ENCODE peak calls at places on chromosomes 13 and 19, in seven cellular contexts. W, Q, O, V, M, A and U are unnamed samples. For H3K4me1, the result is how much of the 10 kb centered on the place peaks cover.

GRCh38 chr13:67227131-67227983 is 2.8 kb downstream of the PCDH9 start:
- DNase-seq in W (no peak), Q (no peak), O (no peak), V (no peak), M (no peak), A (no peak), U (no peak)

GRCh38 chr13:101660711-101661110 is 208.2 kb downstream of the ITGBL1 start:
- DNase-seq in W (no peak), Q (no peak), O (no peak), V (no peak), M (no peak), A (no peak), U (no peak)

GRCh38 chr19:46571495-46571894 is 29.6 kb upstream of the CALM3 start:
- DNase-seq in W (no peak), Q (peak), O (no peak), V (no peak), M (peak), A (no peak), U (peak)

GRCh38 chr13:46817838-46818476 is 21.0 kb upstream of the ESD start:
- DNase-seq in W (no peak), Q (no peak), O (no peak), V (no peak), M (no peak), A (no peak), U (no peak)

GRCh38 chr19:44856438-44857083 is 10.5 kb downstream of the NECTIN2 start:
- DNase-seq in W (no peak), Q (no peak), O (no peak), V (no peak), M (no peak), A (no peak), U (no peak)

GRCh38 chr13:28475916-28476725 is 18.8 kb downstream of the FLT1 start:
- DNase-seq in W (no peak), Q (no peak), O (no peak), V (no peak), M (no peak), A (no peak), U (no peak)

GRCh38 chr19:932647-933552 is 7.1 kb downstream of the ARID3A start:
- DNase-seq in W (no peak), Q (peak), O (peak), V (peak), M (peak), A (no peak), U (peak)

GRCh38 chr19:31436121-31436776 is 87.0 kb upstream of the TSHZ3 start:
- DNase-seq in W (no peak), Q (peak), O (no peak), V (no peak), M (no peak), A (no peak), U (no peak)

GRCh38 chr19:31390721-31391120 is 41.5 kb upstream of the TSHZ3 start:
- DNase-seq in W (no peak), Q (no peak), O (no peak), V (no peak), M (no peak), A (no peak), U (no peak)

GRCh38 chr13:110319774-110320509 is 12.9 kb downstream of the COL4A2 start:
- DNase-seq in W (peak), Q (peak), O (no peak), V (no peak), M (no peak), A (peak), U (no peak)

GRCh38 chr13:23087884-23088283 is 92.9 kb upstream of the SGCG start:
- DNase-seq in W (no peak), Q (no peak), O (no peak), V (no peak), M (peak), A (no peak), U (peak)

GRCh38 chr19:16355293-16356043 is 30.8 kb downstream of the KLF2 start:
- DNase-seq in W (no peak), Q (no peak), O (no peak), V (peak), M (no peak), A (no peak), U (peak)

GRCh38 chr19:49387936-49388372 is at the start of gene KASH5:
- DNase-seq in W (peak), Q (peak), O (peak), V (peak), M (no peak), A (peak), U (peak)

GRCh38 chr19:5294403-5295160 is 46.0 kb downstream of the PTPRS start:
- DNase-seq in W (no peak), Q (no peak), O (no peak), V (no peak), M (no peak), A (no peak), U (no peak)

GRCh38 chr19:46624958-46625661 is at the start of gene PTGIR:
- DNase-seq in W (no peak), Q (peak), O (no peak), V (peak), M (no peak), A (peak), U (no peak)

GRCh38 chr19:42281175-42282035 is 12.4 kb downstream of the CIC start:
- DNase-seq in W (peak), Q (peak), O (peak), V (peak), M (peak), A (peak), U (peak)

GRCh38 chr19:4506449-4507149 is 11.7 kb downstream of the PLIN4 start:
- DNase-seq in W (no peak), Q (no peak), O (no peak), V (no peak), M (no peak), A (no peak), U (no peak)

GRCh38 chr19:29690842-29691241 is 24.2 kb downstream of the C19orf12 start:
- DNase-seq in W (no peak), Q (no peak), O (no peak), V (no peak), M (no peak), A (no peak), U (peak)

GRCh38 chr19:23557381-23557780 is 129.6 kb downstream of the ZNF675 start:
- DNase-seq in W (no peak), Q (no peak), O (no peak), V (no peak), M (no peak), A (no peak), U (no peak)

GRCh38 chr13:36133950-36134349 is 2.8 kb upstream of the DCLK1 start:
- DNase-seq in W (no peak), Q (no peak), O (no peak), V (no peak), M (no peak), A (no peak), U (no peak)

GRCh38 chr19:19115954-19116353 is 22.3 kb downstream of the TMEM161A start:
- DNase-seq in W (no peak), Q (no peak), O (peak), V (peak), M (peak), A (no peak), U (peak)

GRCh38 chr13:111897178-111897845 is 169.6 kb upstream of the SOX1 start:
- DNase-seq in W (no peak), Q (peak), O (no peak), V (no peak), M (no peak), A (peak), U (no peak)

GRCh38 chr13:50348402-50348801 is 333.2 kb downstream of the KCNRG start:
- DNase-seq in W (no peak), Q (no peak), O (no peak), V (no peak), M (no peak), A (no peak), U (no peak)

GRCh38 chr19:6033744-6034264 is 55.9 kb upstream of the RANBP3 start:
- DNase-seq in W (no peak), Q (no peak), O (no peak), V (no peak), M (no peak), A (no peak), U (no peak)

GRCh38 chr13:108926848-108927247 is 297.4 kb downstream of the MYO16 start:
- DNase-seq in W (no peak), Q (no peak), O (no peak), V (no peak), M (no peak), A (no peak), U (no peak)
- H3K4me1 ChIP-seq in W (under half), Q (under half), O (under half), V (under half), M (under half), A (under half), U (under half)

DNA sequence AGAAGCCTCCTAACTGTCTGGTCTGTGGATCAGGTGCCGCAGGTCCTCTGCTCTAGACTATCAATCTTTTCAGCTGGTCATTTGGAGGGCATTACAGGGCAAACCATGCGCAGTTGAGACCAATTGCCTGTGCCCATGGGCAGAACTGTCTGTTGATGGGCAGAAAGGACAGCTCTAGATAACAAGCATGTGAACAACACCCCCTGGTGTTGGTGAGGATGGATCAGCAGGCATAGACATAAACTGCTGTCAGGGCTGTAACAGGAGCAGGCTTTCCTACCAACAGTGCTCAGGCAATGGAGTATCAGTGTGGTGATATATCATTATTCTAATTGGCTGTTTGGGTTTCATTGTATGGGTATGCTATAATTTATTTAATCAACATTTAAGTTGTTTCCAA is 104.7 kb upstream of the KL start:
- DNase-seq in W (no peak), Q (no peak), O (no peak), V (no peak), M (peak), A (no peak), U (peak)
- TF ChIP-seq CTCF in W (peak), Q (peak), O (no peak), V (peak), M (peak), A (peak), U (peak)

GRCh38 chr19:14116525-14116917 is 1.0 kb downstream of the PRKACA start:
- DNase-seq in W (no peak), Q (no peak), O (no peak), V (no peak), M (no peak), A (no peak), U (no peak)
- H3K4me1 ChIP-seq in W (under half), Q (half or more), O (under half), V (half or more), M (under half), A (under half), U (under half)

GRCh38 chr13:73287871-73288270 is 229.1 kb downstream of the KLF5 start:
- DNase-seq in W (no peak), Q (no peak), O (no peak), V (no peak), M (no peak), A (no peak), U (no peak)

GRCh38 chr13:73288596-73288995 is 229.8 kb downstream of the KLF5 start:
- DNase-seq in W (no peak), Q (no peak), O (no peak), V (no peak), M (no peak), A (no peak), U (no peak)

GRCh38 chr13:73284475-73284874 is 225.7 kb downstream of the KLF5 start:
- DNase-seq in W (no peak), Q (no peak), O (no peak), V (no peak), M (no peak), A (no peak), U (no peak)

GRCh38 chr13:73290844-73291243 is 232.0 kb downstream of the KLF5 start:
- DNase-seq in W (peak), Q (no peak), O (no peak), V (no peak), M (no peak), A (no peak), U (no peak)

GRCh38 chr13:73286177-73286576 is 227.4 kb downstream of the KLF5 start:
- DNase-seq in W (no peak), Q (no peak), O (no peak), V (no peak), M (no peak), A (no peak), U (no peak)
- TF ChIP-seq CTCF in W (no peak), Q (no peak), O (no peak), V (peak), M (no peak), A (no peak), U (no peak)

GRCh38 chr19:17389957-17390664 is 3.9 kb downstream of the CCDC194 start:
- DNase-seq in W (no peak), Q (no peak), O (no peak), V (no peak), M (peak), A (no peak), U (no peak)
- H3K4me1 ChIP-seq in W (under half), Q (under half), O (under half), V (under half), M (under half), A (under half), U (under half)

GRCh38 chr13:49214917-49215376 is 5.2 kb upstream of the MLNR start:
- DNase-seq in W (no peak), Q (no peak), O (peak), V (peak), M (no peak), A (no peak), U (no peak)
- TF ChIP-seq CTCF in W (no peak), Q (no peak), O (no peak), V (no peak), M (peak), A (no peak), U (peak)

GRCh38 chr19:7705387-7706187 is 3.7 kb upstream of the FCER2 start:
- DNase-seq in W (peak), Q (peak), O (peak), V (peak), M (no peak), A (peak), U (no peak)
- H3K4me1 ChIP-seq in W (under half), Q (under half), O (under half), V (under half), M (under half), A (under half), U (under half)

DNA sequence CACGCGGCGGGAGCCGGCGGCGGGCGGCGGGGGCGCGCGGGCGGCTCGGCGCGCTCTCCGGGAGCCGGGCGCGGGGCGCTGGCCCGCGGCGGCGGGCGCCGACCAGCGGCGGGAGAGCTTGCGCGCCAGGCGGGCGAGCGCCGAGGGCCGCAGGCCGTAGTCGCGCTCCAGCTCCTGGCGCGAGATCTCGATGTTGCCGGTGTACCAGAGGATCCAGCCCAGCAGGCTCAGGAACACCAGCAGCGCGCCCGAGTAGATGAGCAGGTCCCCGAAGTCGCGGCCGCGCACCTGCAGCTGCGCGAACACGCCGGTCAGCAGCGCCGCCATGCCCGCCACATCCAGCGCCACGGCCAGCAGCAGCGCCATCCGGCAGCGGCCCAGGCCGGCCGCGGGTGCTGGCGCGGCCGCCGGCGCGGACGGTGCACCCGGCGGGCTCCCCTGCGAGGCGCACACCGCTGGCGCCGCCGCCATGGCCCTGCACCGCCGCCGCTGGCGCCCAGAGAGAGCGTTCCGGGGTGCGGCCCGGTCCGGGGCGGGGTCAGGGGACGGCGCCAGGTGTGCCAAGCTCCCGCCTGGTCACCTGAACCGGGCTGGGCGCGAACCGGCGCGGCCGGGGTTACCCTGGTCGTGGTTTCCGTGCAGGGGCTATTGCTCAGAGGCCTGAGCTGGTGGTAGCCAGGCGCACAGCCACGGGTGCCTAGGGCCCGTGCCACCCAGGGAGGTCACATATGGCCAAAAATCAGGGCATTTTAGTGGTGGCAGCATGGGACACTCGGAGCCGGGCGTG is at the start of gene TMEM238:
- DNase-seq in W (peak), Q (no peak), O (peak), V (peak), M (peak), A (no peak), U (peak)
- TF ChIP-seq CTCF in W (peak), Q (peak), O (no peak), V (peak), M (no peak), A (peak), U (no peak)